ENCODE peak calls at places on chromosomes 16 and 17, in four cellular contexts. O is A549, P is endothelial cell of umbilical vein, H is GM12878. N is an unnamed sample.

GRCh38 chr16:50298591-50299507 is 32.5 kb downstream of the ADCY7 start:
- DNase-seq in O (no peak), P (no peak), H (no peak), N (no peak)

GRCh38 chr16:30925646-30926332 is 2.4 kb downstream of the FBXL19 start:
- DNase-seq in O (no peak), P (no peak), H (no peak), N (no peak)

GRCh38 chr17:50270430-50271172 is 3.7 kb upstream of the TMEM92 start:
- DNase-seq in O (no peak), P (no peak), H (no peak), N (no peak)

GRCh38 chr16:29674188-29674587 is 4.8 kb upstream of the QPRT start:
- DNase-seq in P (no peak), O (no peak), H (no peak), N (peak)

GRCh38 chr17:2082003-2082862 is 27.3 kb downstream of the HIC1 start:
- DNase-seq in H (no peak), O (no peak), P (no peak), N (no peak)

GRCh38 chr16:3235856-3236669 is 1.1 kb upstream of the ZNF200 start:
- DNase-seq in H (no peak), O (peak), P (no peak), N (peak)

GRCh38 chr17:35350493-35350892 is 22.9 kb downstream of the SLFN11 start:
- DNase-seq in P (no peak), H (no peak), O (no peak), N (no peak)

GRCh38 chr17:82240506-82241182 is 11.8 kb downstream of the SLC16A3 start:
- DNase-seq in H (no peak), P (no peak), O (no peak), N (no peak)

GRCh38 chr16:83517398-83517797 is 290.4 kb upstream of the HSBP1 start:
- DNase-seq in O (no peak), P (no peak), H (no peak), N (no peak)

GRCh38 chr17:48995332-48995870 is 1.8 kb upstream of the IGF2BP1 start:
- DNase-seq in H (no peak), O (peak), P (peak), N (peak)

GRCh38 chr17:46121841-46122485 is 71.3 kb downstream of the KANSL1 start:
- DNase-seq in H (peak), O (no peak), P (no peak), N (no peak)

GRCh38 chr16:1823821-1824220 is 2.8 kb downstream of the HAGH start:
- DNase-seq in H (no peak), P (peak), O (peak), N (peak)

GRCh38 chr17:12719948-12720347 is 54.3 kb downstream of the MYOCD start:
- DNase-seq in H (no peak), P (no peak), O (no peak), N (no peak)

GRCh38 chr16:88768041-88768876 is 16.8 kb downstream of the PIEZO1 start:
- DNase-seq in H (no peak), O (no peak), P (peak), N (no peak)

GRCh38 chr17:48483471-48484131 is 47.2 kb downstream of the HOXB1 start:
- DNase-seq in H (no peak), P (no peak), O (no peak), N (peak)

GRCh38 chr17:77803726-77804125 is 154.8 kb upstream of the TNRC6C start:
- DNase-seq in H (no peak), P (no peak), O (no peak), N (no peak)

GRCh38 chr16:67549240-67549639 is 13.1 kb upstream of the CTCF start:
- DNase-seq in H (no peak), O (no peak), P (no peak), N (no peak)

GRCh38 chr17:63675607-63676539 is 24.1 kb downstream of the LIMD2 start:
- DNase-seq in O (peak), H (no peak), P (peak), N (no peak)

GRCh38 chr17:50647187-50647586 is 12.5 kb downstream of the ABCC3 start:
- DNase-seq in P (no peak), O (no peak), H (no peak), N (no peak)

GRCh38 chr17:66711936-66712335 is 123.0 kb upstream of the CACNG5 start:
- DNase-seq in P (no peak), O (peak), H (no peak), N (no peak)

GRCh38 chr17:7176870-7177209 is 2.3 kb downstream of the ASGR1 start:
- DNase-seq in H (no peak), P (no peak), O (no peak), N (no peak)

GRCh38 chr16:2584742-2585650 is 47.2 kb downstream of the PDPK1 start:
- DNase-seq in H (no peak), O (no peak), P (no peak), N (no peak)

GRCh38 chr16:58678716-58679115 is 5.9 kb downstream of the SLC38A7 start:
- DNase-seq in O (peak), H (no peak), P (no peak), N (no peak)

GRCh38 chr17:2855063-2855600 is 58.9 kb downstream of the RAP1GAP2 start:
- DNase-seq in O (no peak), P (no peak), H (no peak), N (no peak)

GRCh38 chr16:87762071-87762571 is 3.7 kb downstream of the KLHDC4 start:
- DNase-seq in P (no peak), H (no peak), O (no peak), N (no peak)

GRCh38 chr16:88809676-88810165 is 2.0 kb downstream of the APRT start:
- DNase-seq in H (no peak), P (no peak), O (no peak), N (peak)

GRCh38 chr17:27495460-27495859 is 39.2 kb downstream of the KSR1 start:
- DNase-seq in O (no peak), H (no peak), P (no peak), N (no peak)

GRCh38 chr17:77308768-77309726 is 168.3 kb downstream of the SEC14L1 start:
- DNase-seq in H (no peak), O (no peak), P (no peak), N (peak)

GRCh38 chr16:72400257-72401078 is 228.5 kb upstream of the PMFBP1 start:
- DNase-seq in P (peak), O (peak), H (peak), N (peak)

GRCh38 chr16:4790261-4790660 is 2.1 kb upstream of the SEPTIN12 start:
- DNase-seq in P (no peak), O (no peak), H (no peak), N (no peak)

GRCh38 chr17:48560452-48560817 is 15.5 kb upstream of the HOXB2 start:
- DNase-seq in P (no peak), O (no peak), H (no peak), N (no peak)

GRCh38 chr17:43125967-43126910 is 1.1 kb upstream of the BRCA1 start:
- DNase-seq in H (no peak), O (no peak), P (no peak), N (peak)

GRCh38 chr16:58377932-58378331 is 14.3 kb upstream of the GINS3 start:
- DNase-seq in P (peak), H (no peak), O (no peak), N (no peak)

GRCh38 chr17:4591529-4591928 is 7.2 kb downstream of the SMTNL2 start:
- DNase-seq in P (no peak), O (peak), H (no peak), N (peak)

GRCh38 chr17:76904116-76904515 is 35.9 kb downstream of the MGAT5B start:
- DNase-seq in P (no peak), O (no peak), H (no peak), N (no peak)

GRCh38 chr16:47565454-47565853 is 104.3 kb downstream of the PHKB start:
- DNase-seq in O (peak), P (peak), H (no peak), N (peak)

GRCh38 chr16:53430363-53430762 is 3.9 kb upstream of the RBL2 start:
- DNase-seq in O (no peak), H (no peak), P (no peak), N (no peak)

GRCh38 chr16:22813223-22813945 is 578 bp upstream of the HS3ST2 start:
- DNase-seq in P (peak), H (no peak), O (no peak), N (peak)

GRCh38 chr16:24013733-24014645 is 178.2 kb downstream of the PRKCB start:
- DNase-seq in O (peak), H (peak), P (no peak), N (peak)

DNA sequence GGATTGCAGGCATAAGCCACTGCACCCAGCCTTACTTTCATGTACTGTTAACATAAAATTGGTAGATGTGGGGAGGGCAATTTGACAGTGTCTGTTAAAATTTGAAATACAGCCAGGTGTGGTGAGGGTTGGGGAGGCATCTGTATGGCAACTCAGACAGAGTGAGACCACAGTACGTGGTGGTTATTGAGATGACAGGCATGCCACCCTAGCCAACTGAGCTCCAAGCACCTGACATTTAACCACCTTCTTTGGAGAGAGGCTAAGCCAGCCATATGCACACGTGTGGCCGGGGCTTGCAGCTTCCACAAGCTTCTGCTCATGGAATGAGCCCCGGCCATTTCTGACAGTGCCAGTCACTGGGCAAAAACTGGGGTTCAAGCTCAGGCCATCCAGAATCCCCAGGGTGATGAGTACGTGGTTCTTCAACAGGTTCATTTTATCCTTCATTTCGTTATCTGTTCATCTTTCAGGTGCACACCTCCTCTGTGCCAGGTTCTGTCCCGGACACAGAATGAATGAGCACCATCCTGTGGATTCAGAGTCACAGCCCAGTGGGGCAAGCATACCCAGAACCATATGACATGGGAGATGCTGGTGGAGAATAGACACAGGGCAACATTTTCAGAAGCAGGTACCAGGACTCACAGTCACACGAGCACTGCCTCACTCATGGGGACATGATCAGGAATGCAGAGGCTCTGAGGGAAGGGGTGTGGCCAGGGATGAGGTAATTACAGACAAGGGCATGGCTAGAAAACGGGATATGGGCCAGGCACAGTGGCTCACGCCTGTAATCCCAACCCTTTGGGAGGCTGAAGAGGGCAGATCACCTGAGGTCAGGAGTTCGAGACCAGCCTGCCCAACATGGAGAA is 36.2 kb downstream of the C16orf82 start:
- DNase-seq in O (no peak), H (no peak), P (no peak), N (no peak)
- TF ChIP-seq POLR2A in O (no peak), H (no peak), P (no peak), N (no peak)

GRCh38 chr17:36645358-36645757 is 44.0 kb downstream of the MRM1 start:
- DNase-seq in H (no peak), P (no peak), O (no peak), N (no peak)

GRCh38 chr17:36643086-36643685 is 41.8 kb downstream of the MRM1 start:
- DNase-seq in H (no peak), O (no peak), P (no peak), N (no peak)

GRCh38 chr17:36650096-36650764 is 48.8 kb downstream of the MRM1 start:
- DNase-seq in P (no peak), H (no peak), O (no peak), N (no peak)

GRCh38 chr17:36652716-36653115 is 51.3 kb downstream of the MRM1 start:
- DNase-seq in O (no peak), P (no peak), H (no peak), N (no peak)

GRCh38 chr17:36647598-36647997 is 46.2 kb downstream of the MRM1 start:
- DNase-seq in P (no peak), O (no peak), H (no peak), N (peak)
- TF ChIP-seq MYC in P (no peak), O (no peak), H (no peak), N (no peak)

DNA sequence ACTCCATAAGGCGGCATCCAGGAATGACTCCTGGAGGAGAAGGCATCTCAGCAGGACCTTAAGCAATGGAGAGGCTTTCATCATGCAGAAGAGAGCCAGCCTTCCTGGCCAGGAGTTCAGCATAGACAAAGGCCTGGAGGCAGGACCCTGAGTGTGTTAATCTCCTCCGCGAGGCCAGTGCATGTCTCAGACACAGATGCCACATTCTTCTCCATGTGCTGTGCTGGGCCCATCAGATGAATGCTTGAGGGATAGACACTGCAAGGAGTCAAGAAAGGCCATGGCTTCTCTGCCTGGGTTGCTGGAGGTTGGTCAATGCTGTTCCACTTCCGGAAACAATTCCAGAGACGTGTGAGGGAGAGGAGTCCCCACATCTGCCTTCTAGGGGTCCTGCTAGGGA is 147.5 kb downstream of the IRX5 start:
- DNase-seq in O (no peak), H (no peak), P (no peak), N (no peak)
- H3K4me3 ChIP-seq in O (no peak), H (no peak), P (no peak), N (no peak)

DNA sequence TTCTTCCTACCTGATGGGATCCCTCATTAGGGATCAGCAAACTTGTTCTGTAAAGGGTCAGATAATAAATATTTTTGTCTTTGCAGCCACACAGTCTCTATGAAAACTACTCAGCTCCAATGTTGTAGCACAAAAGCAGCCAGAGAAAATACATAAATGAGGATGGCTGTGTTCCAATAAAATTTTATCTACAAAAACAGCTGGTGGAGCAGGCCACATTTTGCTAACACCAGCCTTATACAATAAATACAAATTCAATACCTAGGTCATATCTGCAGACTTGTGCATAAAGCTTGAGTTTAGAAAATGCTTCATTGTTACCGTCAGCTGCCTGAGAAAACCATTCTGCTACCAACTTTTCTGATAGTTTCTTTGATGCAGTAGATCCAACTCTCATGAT is 38.4 kb upstream of the INTS2 start:
- DNase-seq in O (no peak), P (peak), H (no peak), N (no peak)
- TF ChIP-seq POLR2A in O (no peak), P (no peak), H (no peak), N (no peak)

GRCh38 chr16:75264531-75264998 is 13.1 kb upstream of the BCAR1 start:
- DNase-seq in H (no peak), O (no peak), P (peak), N (no peak)
- TF ChIP-seq MYC in H (no peak), O (no peak), P (no peak), N (no peak)

DNA sequence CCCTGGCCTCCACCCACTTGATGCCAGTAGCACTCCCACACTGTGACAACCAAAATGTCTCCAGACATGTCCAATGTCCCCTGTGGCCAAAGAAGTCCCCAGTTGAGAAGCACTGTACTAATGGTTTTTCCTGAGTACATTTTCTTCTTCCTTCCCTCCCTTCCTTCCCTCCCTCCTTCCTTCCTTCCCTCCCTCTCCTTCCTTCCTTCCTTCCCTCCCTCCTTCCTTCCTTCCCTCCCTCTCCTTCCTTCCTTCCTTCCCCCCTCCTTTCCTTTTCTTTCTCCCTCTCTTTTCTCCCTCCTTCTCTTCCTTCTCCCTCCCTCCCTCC is 76.7 kb upstream of the CDC42EP4 start:
- DNase-seq in O (no peak), H (no peak), P (no peak), N (no peak)
- H3K4me3 ChIP-seq in O (no peak), H (no peak), P (no peak), N (no peak)

GRCh38 chr17:28714281-28714680 is 2.6 kb upstream of the PROCA1 start:
- DNase-seq in H (no peak), O (peak), P (no peak), N (peak)

GRCh38 chr17:28711723-28712036 is at the start of gene PROCA1:
- DNase-seq in O (no peak), P (no peak), H (no peak), N (no peak)

GRCh38 chr17:28712037-28712704 is 483 bp upstream of the PROCA1 start:
- DNase-seq in O (no peak), H (no peak), P (no peak), N (peak)

GRCh38 chr17:28712705-28713415 is 1.2 kb upstream of the PROCA1 start:
- DNase-seq in P (no peak), O (no peak), H (no peak), N (no peak)

DNA sequence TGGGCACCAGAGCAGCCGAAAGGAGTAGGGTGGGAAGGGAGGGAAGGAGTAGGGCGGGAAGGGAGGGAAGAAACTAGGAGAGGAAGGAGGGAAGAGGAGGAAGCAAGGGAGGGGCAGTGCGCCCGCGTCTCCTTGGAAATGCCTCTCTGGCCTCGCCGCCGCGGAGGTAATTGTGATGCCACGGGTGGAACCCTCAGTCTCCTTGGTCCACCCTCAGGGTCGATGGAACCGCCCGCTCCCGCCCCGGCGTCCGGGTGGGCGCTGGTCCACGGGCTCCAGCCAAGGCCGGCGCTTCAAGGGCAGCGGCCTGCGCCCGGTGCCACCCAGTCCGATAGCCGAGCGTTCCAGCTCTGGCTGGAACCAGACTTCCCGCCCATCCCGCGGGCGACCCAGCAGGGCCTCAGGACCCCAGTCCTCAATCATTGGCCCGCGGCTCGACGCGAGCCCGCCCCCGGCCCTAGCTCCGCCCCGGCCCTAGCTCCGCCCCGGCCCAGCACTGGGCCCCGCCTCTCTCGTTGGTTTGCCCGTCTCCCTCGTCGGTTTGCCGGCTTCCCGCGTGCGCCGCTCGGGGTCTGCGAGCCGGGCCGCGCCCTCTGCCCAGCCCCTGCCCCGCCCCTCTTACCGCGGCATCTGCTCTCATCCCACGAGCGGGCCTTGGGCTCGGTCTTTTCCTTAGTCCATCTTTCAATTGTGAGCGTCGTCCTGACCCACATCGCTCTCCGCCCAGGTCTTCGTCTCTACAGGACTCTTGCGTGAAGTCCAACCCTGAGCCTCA is 553 bp downstream of the PROCA1 start:
- DNase-seq in H (peak), O (peak), P (peak), N (peak)
- TF ChIP-seq POLR2A in H (peak), O (peak), P (peak), N (peak)

GRCh38 chr17:75785770-75786538 is 1.3 kb downstream of the UNK start:
- DNase-seq in O (no peak), H (no peak), P (peak), N (peak)
- TF ChIP-seq MYC in O (no peak), H (no peak), P (no peak), N (no peak)

DNA sequence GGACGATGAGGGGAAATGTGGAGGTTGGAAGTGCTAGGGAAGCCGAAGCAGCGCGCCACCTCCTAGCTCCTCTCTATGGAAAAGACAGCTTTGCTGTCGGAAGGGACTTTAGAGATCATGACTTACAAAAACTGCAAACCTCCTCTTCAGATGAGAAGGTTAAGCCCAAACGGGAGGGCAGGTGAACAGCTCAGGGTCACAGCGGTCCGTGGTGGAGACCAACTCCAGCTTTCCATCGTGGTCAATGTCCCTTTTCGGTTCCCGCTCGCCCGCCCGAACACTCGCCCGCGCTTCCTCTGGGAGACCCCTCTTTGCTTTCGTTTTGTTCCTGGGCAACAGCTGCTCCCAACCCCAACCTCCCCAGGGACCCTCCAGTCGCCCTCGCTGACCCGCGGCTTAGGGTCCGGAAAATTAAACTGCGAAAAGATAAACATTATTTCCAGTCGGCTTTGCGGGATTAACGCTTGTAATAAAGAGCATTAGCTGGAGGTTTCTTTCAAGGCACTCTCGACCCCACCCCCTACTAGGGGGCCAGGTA is 7.7 kb downstream of the IRX6 start:
- DNase-seq in P (no peak), H (no peak), O (no peak), N (no peak)
- H3K4me3 ChIP-seq in P (no peak), H (no peak), O (no peak), N (no peak)